ENCODE peak calls at places on chromosomes 1 and 21, in ten cellular contexts. One of them, this sample, is unnamed.

GRCh38 chr1:167454929-167455785 is 63.2 kb downstream of the CD247 start:
- DNase-seq in IMR-90: no peak
- DNase-seq in activated CD4-positive, alpha-beta T cell treated with anti-CD3 and anti-CD28 coated beads, Interleukin-2, amount 10 ng/mL, durations not matched to agents 7 days and 5 days: peak
- DNase-seq in NCI-H226: peak
- DNase-seq in HCT116: peak
- DNase-seq in substantia nigra: peak
- DNase-seq in progenitor cell of endocrine pancreas: peak
- DNase-seq in Ammon's horn: peak
- DNase-seq in non-pigmented ciliary epithelial cell: no peak
- DNase-seq in COR-L47: peak
- DNase-seq in this sample: peak

GRCh38 chr1:165842363-165843129 is 15.1 kb downstream of the UCK2 start:
- DNase-seq in substantia nigra: no peak
- DNase-seq in progenitor cell of endocrine pancreas: no peak
- DNase-seq in COR-L47: peak
- DNase-seq in NCI-H226: peak
- DNase-seq in non-pigmented ciliary epithelial cell: no peak
- DNase-seq in HCT116: no peak
- DNase-seq in Ammon's horn: no peak
- DNase-seq in IMR-90: peak
- DNase-seq in activated CD4-positive, alpha-beta T cell treated with anti-CD3 and anti-CD28 coated beads, Interleukin-2, amount 10 ng/mL, durations not matched to agents 7 days and 5 days: peak
- DNase-seq in this sample: no peak

GRCh38 chr21:45736705-45737484 is 93.4 kb downstream of the PCBP3 start:
- DNase-seq in substantia nigra: no peak
- DNase-seq in non-pigmented ciliary epithelial cell: no peak
- DNase-seq in HCT116: no peak
- DNase-seq in IMR-90: no peak
- DNase-seq in COR-L47: no peak
- DNase-seq in activated CD4-positive, alpha-beta T cell treated with anti-CD3 and anti-CD28 coated beads, Interleukin-2, amount 10 ng/mL, durations not matched to agents 7 days and 5 days: no peak
- DNase-seq in progenitor cell of endocrine pancreas: no peak
- DNase-seq in NCI-H226: peak
- DNase-seq in Ammon's horn: no peak
- DNase-seq in this sample: no peak

GRCh38 chr1:36151845-36152203 is 2.5 kb upstream of the TRAPPC3 start:
- DNase-seq in non-pigmented ciliary epithelial cell: no peak
- DNase-seq in IMR-90: no peak
- DNase-seq in NCI-H226: no peak
- DNase-seq in progenitor cell of endocrine pancreas: no peak
- DNase-seq in HCT116: no peak
- DNase-seq in COR-L47: peak
- DNase-seq in Ammon's horn: no peak
- DNase-seq in substantia nigra: no peak
- DNase-seq in activated CD4-positive, alpha-beta T cell treated with anti-CD3 and anti-CD28 coated beads, Interleukin-2, amount 10 ng/mL, durations not matched to agents 7 days and 5 days: peak
- DNase-seq in this sample: no peak

GRCh38 chr21:37587203-37587602 is 220.6 kb downstream of the DYRK1A start:
- DNase-seq in IMR-90: no peak
- DNase-seq in NCI-H226: no peak
- DNase-seq in activated CD4-positive, alpha-beta T cell treated with anti-CD3 and anti-CD28 coated beads, Interleukin-2, amount 10 ng/mL, durations not matched to agents 7 days and 5 days: no peak
- DNase-seq in COR-L47: no peak
- DNase-seq in non-pigmented ciliary epithelial cell: no peak
- DNase-seq in substantia nigra: no peak
- DNase-seq in progenitor cell of endocrine pancreas: no peak
- DNase-seq in Ammon's horn: no peak
- DNase-seq in HCT116: no peak
- DNase-seq in this sample: no peak

GRCh38 chr1:196317535-196318522 is 290.4 kb downstream of the KCNT2 start:
- DNase-seq in COR-L47: peak
- DNase-seq in HCT116: peak
- DNase-seq in IMR-90: peak
- DNase-seq in Ammon's horn: peak
- DNase-seq in NCI-H226: peak
- DNase-seq in substantia nigra: no peak
- DNase-seq in progenitor cell of endocrine pancreas: no peak
- DNase-seq in activated CD4-positive, alpha-beta T cell treated with anti-CD3 and anti-CD28 coated beads, Interleukin-2, amount 10 ng/mL, durations not matched to agents 7 days and 5 days: no peak
- DNase-seq in non-pigmented ciliary epithelial cell: no peak
- DNase-seq in this sample: no peak

GRCh38 chr1:53122194-53122846 is 20.1 kb downstream of the SLC1A7 start:
- DNase-seq in non-pigmented ciliary epithelial cell: no peak
- DNase-seq in COR-L47: no peak
- DNase-seq in Ammon's horn: no peak
- DNase-seq in progenitor cell of endocrine pancreas: no peak
- DNase-seq in NCI-H226: peak
- DNase-seq in IMR-90: peak
- DNase-seq in substantia nigra: no peak
- DNase-seq in activated CD4-positive, alpha-beta T cell treated with anti-CD3 and anti-CD28 coated beads, Interleukin-2, amount 10 ng/mL, durations not matched to agents 7 days and 5 days: no peak
- DNase-seq in HCT116: no peak
- DNase-seq in this sample: no peak

GRCh38 chr1:60268451-60268850 is 194.9 kb upstream of the C1orf87 start:
- DNase-seq in HCT116: no peak
- DNase-seq in COR-L47: no peak
- DNase-seq in substantia nigra: no peak
- DNase-seq in NCI-H226: no peak
- DNase-seq in non-pigmented ciliary epithelial cell: no peak
- DNase-seq in Ammon's horn: no peak
- DNase-seq in activated CD4-positive, alpha-beta T cell treated with anti-CD3 and anti-CD28 coated beads, Interleukin-2, amount 10 ng/mL, durations not matched to agents 7 days and 5 days: no peak
- DNase-seq in progenitor cell of endocrine pancreas: no peak
- DNase-seq in IMR-90: no peak
- DNase-seq in this sample: no peak

GRCh38 chr1:212749924-212750535 is 41.5 kb downstream of the NSL1 start:
- DNase-seq in activated CD4-positive, alpha-beta T cell treated with anti-CD3 and anti-CD28 coated beads, Interleukin-2, amount 10 ng/mL, durations not matched to agents 7 days and 5 days: no peak
- DNase-seq in COR-L47: peak
- DNase-seq in NCI-H226: peak
- DNase-seq in substantia nigra: no peak
- DNase-seq in progenitor cell of endocrine pancreas: no peak
- DNase-seq in non-pigmented ciliary epithelial cell: no peak
- DNase-seq in Ammon's horn: peak
- DNase-seq in IMR-90: peak
- DNase-seq in HCT116: peak
- DNase-seq in this sample: no peak

GRCh38 chr1:185438936-185439335 is 121.9 kb upstream of the IVNS1ABP start:
- DNase-seq in IMR-90: no peak
- DNase-seq in non-pigmented ciliary epithelial cell: no peak
- DNase-seq in NCI-H226: no peak
- DNase-seq in progenitor cell of endocrine pancreas: no peak
- DNase-seq in Ammon's horn: no peak
- DNase-seq in activated CD4-positive, alpha-beta T cell treated with anti-CD3 and anti-CD28 coated beads, Interleukin-2, amount 10 ng/mL, durations not matched to agents 7 days and 5 days: no peak
- DNase-seq in HCT116: no peak
- DNase-seq in COR-L47: no peak
- DNase-seq in substantia nigra: no peak
- DNase-seq in this sample: no peak

GRCh38 chr1:214581785-214582184 is 21.2 kb upstream of the CENPF start:
- DNase-seq in non-pigmented ciliary epithelial cell: peak
- DNase-seq in IMR-90: peak
- DNase-seq in COR-L47: no peak
- DNase-seq in progenitor cell of endocrine pancreas: no peak
- DNase-seq in Ammon's horn: no peak
- DNase-seq in NCI-H226: peak
- DNase-seq in HCT116: peak
- DNase-seq in substantia nigra: no peak
- DNase-seq in activated CD4-positive, alpha-beta T cell treated with anti-CD3 and anti-CD28 coated beads, Interleukin-2, amount 10 ng/mL, durations not matched to agents 7 days and 5 days: no peak
- DNase-seq in this sample: no peak

GRCh38 chr1:160376525-160377131 is 9.8 kb downstream of the NHLH1 start:
- DNase-seq in IMR-90: peak
- DNase-seq in progenitor cell of endocrine pancreas: no peak
- DNase-seq in activated CD4-positive, alpha-beta T cell treated with anti-CD3 and anti-CD28 coated beads, Interleukin-2, amount 10 ng/mL, durations not matched to agents 7 days and 5 days: peak
- DNase-seq in substantia nigra: peak
- DNase-seq in HCT116: peak
- DNase-seq in NCI-H226: no peak
- DNase-seq in Ammon's horn: peak
- DNase-seq in non-pigmented ciliary epithelial cell: peak
- DNase-seq in COR-L47: peak
- DNase-seq in this sample: peak

GRCh38 chr1:92538413-92539061 is 51.8 kb upstream of the GFI1 start:
- DNase-seq in Ammon's horn: no peak
- DNase-seq in activated CD4-positive, alpha-beta T cell treated with anti-CD3 and anti-CD28 coated beads, Interleukin-2, amount 10 ng/mL, durations not matched to agents 7 days and 5 days: peak
- DNase-seq in substantia nigra: no peak
- DNase-seq in NCI-H226: no peak
- DNase-seq in progenitor cell of endocrine pancreas: no peak
- DNase-seq in COR-L47: no peak
- DNase-seq in non-pigmented ciliary epithelial cell: no peak
- DNase-seq in HCT116: no peak
- DNase-seq in IMR-90: peak
- DNase-seq in this sample: no peak

GRCh38 chr1:66685670-66686069 is 66.6 kb upstream of the DYNLT5 start:
- DNase-seq in substantia nigra: no peak
- DNase-seq in NCI-H226: no peak
- DNase-seq in IMR-90: peak
- DNase-seq in HCT116: no peak
- DNase-seq in non-pigmented ciliary epithelial cell: peak
- DNase-seq in Ammon's horn: no peak
- DNase-seq in activated CD4-positive, alpha-beta T cell treated with anti-CD3 and anti-CD28 coated beads, Interleukin-2, amount 10 ng/mL, durations not matched to agents 7 days and 5 days: no peak
- DNase-seq in COR-L47: no peak
- DNase-seq in progenitor cell of endocrine pancreas: no peak
- DNase-seq in this sample: no peak

GRCh38 chr1:17084787-17085186 is 31.0 kb upstream of the SDHB start:
- DNase-seq in activated CD4-positive, alpha-beta T cell treated with anti-CD3 and anti-CD28 coated beads, Interleukin-2, amount 10 ng/mL, durations not matched to agents 7 days and 5 days: no peak
- DNase-seq in progenitor cell of endocrine pancreas: no peak
- DNase-seq in substantia nigra: no peak
- DNase-seq in Ammon's horn: no peak
- DNase-seq in IMR-90: no peak
- DNase-seq in non-pigmented ciliary epithelial cell: no peak
- DNase-seq in HCT116: no peak
- DNase-seq in NCI-H226: no peak
- DNase-seq in COR-L47: no peak
- DNase-seq in this sample: no peak

GRCh38 chr1:153796786-153797659 is 21.8 kb downstream of the SLC27A3 start:
- DNase-seq in non-pigmented ciliary epithelial cell: no peak
- DNase-seq in COR-L47: peak
- DNase-seq in activated CD4-positive, alpha-beta T cell treated with anti-CD3 and anti-CD28 coated beads, Interleukin-2, amount 10 ng/mL, durations not matched to agents 7 days and 5 days: peak
- DNase-seq in NCI-H226: no peak
- DNase-seq in substantia nigra: peak
- DNase-seq in HCT116: peak
- DNase-seq in progenitor cell of endocrine pancreas: peak
- DNase-seq in Ammon's horn: peak
- DNase-seq in IMR-90: peak
- DNase-seq in this sample: peak

GRCh38 chr1:23124259-23125026 is 44.2 kb downstream of the LUZP1 start:
- DNase-seq in substantia nigra: no peak
- DNase-seq in COR-L47: no peak
- DNase-seq in activated CD4-positive, alpha-beta T cell treated with anti-CD3 and anti-CD28 coated beads, Interleukin-2, amount 10 ng/mL, durations not matched to agents 7 days and 5 days: no peak
- DNase-seq in progenitor cell of endocrine pancreas: no peak
- DNase-seq in non-pigmented ciliary epithelial cell: no peak
- DNase-seq in Ammon's horn: no peak
- DNase-seq in NCI-H226: no peak
- DNase-seq in HCT116: no peak
- DNase-seq in IMR-90: no peak
- DNase-seq in this sample: no peak

GRCh38 chr1:32635508-32636277 is 14.7 kb downstream of the ZBTB8OS start:
- DNase-seq in NCI-H226: no peak
- DNase-seq in HCT116: no peak
- DNase-seq in non-pigmented ciliary epithelial cell: no peak
- DNase-seq in progenitor cell of endocrine pancreas: no peak
- DNase-seq in substantia nigra: no peak
- DNase-seq in activated CD4-positive, alpha-beta T cell treated with anti-CD3 and anti-CD28 coated beads, Interleukin-2, amount 10 ng/mL, durations not matched to agents 7 days and 5 days: no peak
- DNase-seq in IMR-90: no peak
- DNase-seq in COR-L47: no peak
- DNase-seq in Ammon's horn: no peak
- DNase-seq in this sample: no peak

GRCh38 chr1:40658895-40659648 is 6.4 kb downstream of the RIMS3 start:
- DNase-seq in Ammon's horn: no peak
- DNase-seq in HCT116: no peak
- DNase-seq in IMR-90: no peak
- DNase-seq in activated CD4-positive, alpha-beta T cell treated with anti-CD3 and anti-CD28 coated beads, Interleukin-2, amount 10 ng/mL, durations not matched to agents 7 days and 5 days: no peak
- DNase-seq in substantia nigra: no peak
- DNase-seq in NCI-H226: no peak
- DNase-seq in COR-L47: no peak
- DNase-seq in non-pigmented ciliary epithelial cell: no peak
- DNase-seq in progenitor cell of endocrine pancreas: no peak
- DNase-seq in this sample: no peak

GRCh38 chr1:192654607-192655389 is 18.9 kb downstream of the RGS13 start:
- DNase-seq in substantia nigra: no peak
- DNase-seq in non-pigmented ciliary epithelial cell: peak
- DNase-seq in IMR-90: peak
- DNase-seq in NCI-H226: no peak
- DNase-seq in Ammon's horn: peak
- DNase-seq in activated CD4-positive, alpha-beta T cell treated with anti-CD3 and anti-CD28 coated beads, Interleukin-2, amount 10 ng/mL, durations not matched to agents 7 days and 5 days: no peak
- DNase-seq in progenitor cell of endocrine pancreas: no peak
- DNase-seq in HCT116: no peak
- DNase-seq in COR-L47: no peak
- DNase-seq in this sample: no peak

GRCh38 chr1:71179997-71180396 is 99.2 kb upstream of the ZRANB2 start:
- DNase-seq in substantia nigra: no peak
- DNase-seq in activated CD4-positive, alpha-beta T cell treated with anti-CD3 and anti-CD28 coated beads, Interleukin-2, amount 10 ng/mL, durations not matched to agents 7 days and 5 days: no peak
- DNase-seq in IMR-90: no peak
- DNase-seq in COR-L47: no peak
- DNase-seq in NCI-H226: no peak
- DNase-seq in HCT116: no peak
- DNase-seq in progenitor cell of endocrine pancreas: no peak
- DNase-seq in non-pigmented ciliary epithelial cell: no peak
- DNase-seq in Ammon's horn: no peak
- DNase-seq in this sample: no peak

GRCh38 chr1:213996320-213997022 is 8.7 kb downstream of the PROX1 start:
- DNase-seq in COR-L47: no peak
- DNase-seq in HCT116: no peak
- DNase-seq in NCI-H226: no peak
- DNase-seq in activated CD4-positive, alpha-beta T cell treated with anti-CD3 and anti-CD28 coated beads, Interleukin-2, amount 10 ng/mL, durations not matched to agents 7 days and 5 days: no peak
- DNase-seq in Ammon's horn: peak
- DNase-seq in substantia nigra: no peak
- DNase-seq in IMR-90: no peak
- DNase-seq in non-pigmented ciliary epithelial cell: no peak
- DNase-seq in progenitor cell of endocrine pancreas: no peak
- DNase-seq in this sample: no peak

GRCh38 chr1:110361856-110362255 is 22.7 kb downstream of the RBM15 start:
- DNase-seq in HCT116: no peak
- DNase-seq in Ammon's horn: no peak
- DNase-seq in COR-L47: no peak
- DNase-seq in substantia nigra: no peak
- DNase-seq in IMR-90: no peak
- DNase-seq in progenitor cell of endocrine pancreas: no peak
- DNase-seq in activated CD4-positive, alpha-beta T cell treated with anti-CD3 and anti-CD28 coated beads, Interleukin-2, amount 10 ng/mL, durations not matched to agents 7 days and 5 days: no peak
- DNase-seq in NCI-H226: no peak
- DNase-seq in non-pigmented ciliary epithelial cell: no peak
- DNase-seq in this sample: no peak

GRCh38 chr1:226979517-226980121 is 39.5 kb downstream of the COQ8A start:
- DNase-seq in non-pigmented ciliary epithelial cell: no peak
- DNase-seq in HCT116: no peak
- DNase-seq in progenitor cell of endocrine pancreas: no peak
- DNase-seq in substantia nigra: no peak
- DNase-seq in IMR-90: no peak
- DNase-seq in NCI-H226: no peak
- DNase-seq in Ammon's horn: peak
- DNase-seq in COR-L47: no peak
- DNase-seq in activated CD4-positive, alpha-beta T cell treated with anti-CD3 and anti-CD28 coated beads, Interleukin-2, amount 10 ng/mL, durations not matched to agents 7 days and 5 days: no peak
- DNase-seq in this sample: no peak

GRCh38 chr1:2230781-2231666 is 2.9 kb downstream of the SKI start:
- DNase-seq in HCT116: no peak
- DNase-seq in substantia nigra: no peak
- DNase-seq in progenitor cell of endocrine pancreas: no peak
- DNase-seq in COR-L47: no peak
- DNase-seq in IMR-90: no peak
- DNase-seq in activated CD4-positive, alpha-beta T cell treated with anti-CD3 and anti-CD28 coated beads, Interleukin-2, amount 10 ng/mL, durations not matched to agents 7 days and 5 days: peak
- DNase-seq in NCI-H226: no peak
- DNase-seq in Ammon's horn: peak
- DNase-seq in non-pigmented ciliary epithelial cell: no peak
- DNase-seq in this sample: peak

GRCh38 chr1:47621483-47621882 is 183.6 kb downstream of the FOXD2 start:
- DNase-seq in COR-L47: no peak
- DNase-seq in HCT116: no peak
- DNase-seq in NCI-H226: no peak
- DNase-seq in activated CD4-positive, alpha-beta T cell treated with anti-CD3 and anti-CD28 coated beads, Interleukin-2, amount 10 ng/mL, durations not matched to agents 7 days and 5 days: no peak
- DNase-seq in non-pigmented ciliary epithelial cell: no peak
- DNase-seq in IMR-90: no peak
- DNase-seq in substantia nigra: no peak
- DNase-seq in progenitor cell of endocrine pancreas: no peak
- DNase-seq in Ammon's horn: no peak
- DNase-seq in this sample: no peak

GRCh38 chr1:186155594-186155993 is 219.5 kb downstream of the TPR start:
- DNase-seq in COR-L47: peak
- DNase-seq in activated CD4-positive, alpha-beta T cell treated with anti-CD3 and anti-CD28 coated beads, Interleukin-2, amount 10 ng/mL, durations not matched to agents 7 days and 5 days: peak
- DNase-seq in progenitor cell of endocrine pancreas: no peak
- DNase-seq in HCT116: peak
- DNase-seq in IMR-90: peak
- DNase-seq in substantia nigra: no peak
- DNase-seq in non-pigmented ciliary epithelial cell: peak
- DNase-seq in NCI-H226: peak
- DNase-seq in Ammon's horn: peak
- DNase-seq in this sample: no peak

GRCh38 chr1:36874271-36875017 is 159.9 kb downstream of the GRIK3 start:
- DNase-seq in progenitor cell of endocrine pancreas: no peak
- DNase-seq in IMR-90: no peak
- DNase-seq in non-pigmented ciliary epithelial cell: no peak
- DNase-seq in Ammon's horn: no peak
- DNase-seq in HCT116: no peak
- DNase-seq in COR-L47: no peak
- DNase-seq in NCI-H226: no peak
- DNase-seq in activated CD4-positive, alpha-beta T cell treated with anti-CD3 and anti-CD28 coated beads, Interleukin-2, amount 10 ng/mL, durations not matched to agents 7 days and 5 days: no peak
- DNase-seq in substantia nigra: no peak
- DNase-seq in this sample: no peak

This sample was measured in B cell.